ENCODE peak calls at places on chromosomes 2 and 18, in four cellular contexts. C, S, X and Y are unnamed samples.

GRCh38 chr2:177606636-177607035 is 214.1 kb downstream of the AGPS start:
- DNase-seq in X (no peak), C (no peak), S (no peak), Y (no peak)

GRCh38 chr2:172094319-172095145 is 8.2 kb downstream of the DLX2 start:
- DNase-seq in C (no peak), X (no peak), S (no peak), Y (peak)

GRCh38 chr2:113857454-113857853 is 32.4 kb upstream of the ACTR3 start:
- DNase-seq in C (no peak), S (no peak), X (no peak), Y (no peak)

GRCh38 chr18:58020567-58021107 is 23.4 kb upstream of the NEDD4L start:
- DNase-seq in X (no peak), C (no peak), S (no peak), Y (no peak)

GRCh38 chr2:84126084-84126483 is 333.0 kb downstream of the SUCLG1 start:
- DNase-seq in S (no peak), X (no peak), C (no peak), Y (no peak)

GRCh38 chr18:59139291-59139614 is 431 bp upstream of the SEC11C start:
- DNase-seq in C (peak), S (peak), X (peak), Y (peak)

GRCh38 chr2:101473911-101474751 is 781 bp downstream of the RFX8 start:
- DNase-seq in S (peak), C (peak), X (peak), Y (peak)

GRCh38 chr2:65495250-65495649 is 62.9 kb upstream of the SPRED2 start:
- DNase-seq in X (no peak), S (no peak), C (no peak), Y (no peak)

GRCh38 chr2:17976871-17977746 is 98.6 kb downstream of the KCNS3 start:
- DNase-seq in X (no peak), S (no peak), C (no peak), Y (no peak)

GRCh38 chr2:17594533-17595391 is 54.3 kb downstream of the VSNL1 start:
- DNase-seq in X (no peak), C (no peak), S (no peak), Y (no peak)

GRCh38 chr2:153519260-153519875 is 40.8 kb upstream of the RPRM start:
- DNase-seq in C (peak), S (peak), X (peak), Y (peak)

GRCh38 chr2:159129301-159129700 is 157.2 kb downstream of the WDSUB1 start:
- DNase-seq in C (no peak), X (no peak), S (no peak), Y (no peak)

GRCh38 chr18:13610517-13610916 is 115.8 kb downstream of the FAM210A start:
- DNase-seq in C (no peak), S (no peak), X (no peak), Y (no peak)

GRCh38 chr2:215973954-215974699 is 39.2 kb downstream of the MREG start:
- DNase-seq in X (no peak), C (no peak), S (no peak), Y (no peak)

GRCh38 chr18:59646228-59646945 is 50.8 kb downstream of the CCBE1 start:
- DNase-seq in X (no peak), C (no peak), S (no peak), Y (no peak)

GRCh38 chr2:119071476-119071875 is 87.1 kb downstream of the C1QL2 start:
- DNase-seq in C (no peak), S (no peak), X (no peak), Y (no peak)